ENCODE peak calls at places on chromosomes 7 and 10, in ten cellular contexts. C, H, R, E, V, U, N, J, K and X are unnamed samples.

GRCh38 chr10:110491346-110491745 is 6.4 kb upstream of the DUSP5 start:
- DNase-seq in K (no peak), V (peak; percentile 42), H (no peak), N (no peak), U (no peak), E (no peak), R (no peak), J (no peak), C (no peak), X (no peak)

GRCh38 chr7:132180481-132180880 is 395.8 kb downstream of the PLXNA4 start:
- DNase-seq in E (no peak), R (no peak), N (no peak), V (no peak), K (no peak), C (no peak), J (no peak), U (no peak), H (no peak), X (no peak)

GRCh38 chr7:31741852-31742251 is 54.8 kb downstream of the PPP1R17 start:
- DNase-seq in E (no peak), J (no peak), H (no peak), V (no peak), R (peak; percentile 34), C (no peak), U (no peak), K (no peak), N (no peak), X (no peak)

GRCh38 chr10:5354068-5354467 is 10.7 kb upstream of the UCN3 start:
- DNase-seq in C (no peak), K (no peak), E (no peak), H (peak; percentile 20), R (no peak), N (no peak), J (no peak), V (no peak), U (no peak), X (no peak)

GRCh38 chr10:35124540-35124939 is 2.1 kb upstream of the CREM start:
- DNase-seq in U (no peak), C (no peak), K (no peak), V (no peak), R (peak; percentile 37), H (no peak), J (no peak), E (no peak), N (no peak), X (no peak)

GRCh38 chr7:91310829-91311460 is 46.7 kb downstream of the FZD1 start:
- DNase-seq in R (peak; percentile 34), J (peak; percentile 40), E (peak; percentile 52), N (no peak), K (no peak), H (peak; percentile 60), C (peak; percentile 31), U (no peak), V (peak; percentile 85), X (peak; percentile 17)

GRCh38 chr7:159096736-159097581 is 47.7 kb downstream of the VIPR2 start:
- DNase-seq in K (peak; percentile 33), J (peak; percentile 60), U (no peak), N (no peak), V (no peak), C (no peak), H (no peak), R (no peak), E (no peak), X (no peak)

GRCh38 chr7:157569967-157570366 is 233.2 kb downstream of the DNAJB6 start:
- DNase-seq in C (no peak), R (no peak), U (no peak), H (no peak), K (no peak), V (no peak), J (no peak), E (no peak), N (no peak), X (no peak)

GRCh38 chr10:126561499-126562208 is 108.8 kb downstream of the C10orf90 start:
- DNase-seq in R (no peak), H (peak; percentile 21), V (no peak), C (peak; percentile 25), U (no peak), E (no peak), K (no peak), N (no peak), J (no peak), X (peak; percentile 43)

GRCh38 chr10:126564297-126564888 is 106.1 kb downstream of the C10orf90 start:
- DNase-seq in N (no peak), R (no peak), C (no peak), E (no peak), U (no peak), V (no peak), J (no peak), H (no peak), K (no peak), X (no peak)

GRCh38 chr10:126562209-126562680 is 108.2 kb downstream of the C10orf90 start:
- DNase-seq in R (no peak), C (no peak), K (no peak), J (no peak), U (no peak), H (no peak), E (no peak), N (no peak), V (no peak), X (no peak)

GRCh38 chr10:126565456-126565855 is 105.0 kb downstream of the C10orf90 start:
- DNase-seq in N (no peak), E (no peak), V (no peak), K (no peak), R (no peak), U (no peak), J (no peak), H (no peak), C (peak; percentile 59), X (no peak)

GRCh38 chr10:126563361-126563760 is 107.1 kb downstream of the C10orf90 start:
- DNase-seq in J (no peak), V (no peak), N (no peak), H (no peak), R (no peak), C (no peak), U (no peak), E (no peak), K (no peak), X (no peak)
- H3K4me3 ChIP-seq in J (no peak overlapping the region), V (no peak overlapping the region), N (no peak overlapping the region), H (no peak overlapping the region), R (no peak overlapping the region), C (no peak overlapping the region), U (no peak overlapping the region), E (no peak overlapping the region), K (no peak overlapping the region), X (no peak overlapping the region)

DNA sequence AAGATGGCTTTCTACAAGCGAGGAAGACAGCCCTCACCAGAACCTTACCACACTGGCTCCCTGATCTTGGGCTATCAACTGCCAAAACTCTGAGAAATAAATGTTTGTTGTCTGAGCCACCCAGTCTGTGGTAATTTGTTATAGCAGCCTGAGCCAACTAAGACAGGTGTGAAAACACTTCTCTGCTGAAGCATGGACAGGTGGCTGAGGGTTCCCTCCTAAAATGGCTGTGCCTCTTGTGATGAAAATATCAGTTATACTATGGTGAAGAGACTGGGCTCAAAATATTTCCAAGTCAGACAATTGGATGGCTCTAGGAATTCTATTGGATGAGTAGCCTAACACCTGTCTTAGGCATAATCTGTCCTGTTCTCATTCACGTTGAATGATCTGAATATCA is 78.1 kb downstream of the CDK1 start:
- DNase-seq in C (no peak), U (no peak), H (no peak), J (no peak), E (no peak), N (no peak), K (no peak), V (no peak), R (no peak), X (no peak)
- H3K4me3 ChIP-seq in C (no peak overlapping the region), U (no peak overlapping the region), H (no peak overlapping the region), J (no peak overlapping the region), E (no peak overlapping the region), N (no peak overlapping the region), K (no peak overlapping the region), V (no peak overlapping the region), R (no peak overlapping the region), X (no peak overlapping the region)

GRCh38 chr7:727104-727805 is at the start of gene PRKAR1B:
- DNase-seq in V (no peak), N (no peak), J (no peak), U (peak; percentile 69), C (peak; percentile 19), R (no peak), H (no peak), K (peak; percentile 57), E (no peak), X (peak; percentile 60)

GRCh38 chr7:729154-730000 is 2.3 kb upstream of the PRKAR1B start:
- DNase-seq in H (no peak), N (no peak), U (no peak), K (peak; percentile 39), J (no peak), V (no peak), R (no peak), C (no peak), E (no peak), X (no peak)

GRCh38 chr7:727806-728460 is 852 bp upstream of the PRKAR1B start:
- DNase-seq in K (no peak), U (no peak), V (peak; percentile 54), H (peak; percentile 32), N (no peak), R (no peak), E (peak; percentile 38), J (no peak), C (peak; percentile 16), X (peak; percentile 20)

GRCh38 chr7:726854-727103 is 280 bp downstream of the DNAAF5 start:
- DNase-seq in R (no peak), U (no peak), V (no peak), C (no peak), N (no peak), E (no peak), K (no peak), J (no peak), H (no peak), X (no peak)

DNA sequence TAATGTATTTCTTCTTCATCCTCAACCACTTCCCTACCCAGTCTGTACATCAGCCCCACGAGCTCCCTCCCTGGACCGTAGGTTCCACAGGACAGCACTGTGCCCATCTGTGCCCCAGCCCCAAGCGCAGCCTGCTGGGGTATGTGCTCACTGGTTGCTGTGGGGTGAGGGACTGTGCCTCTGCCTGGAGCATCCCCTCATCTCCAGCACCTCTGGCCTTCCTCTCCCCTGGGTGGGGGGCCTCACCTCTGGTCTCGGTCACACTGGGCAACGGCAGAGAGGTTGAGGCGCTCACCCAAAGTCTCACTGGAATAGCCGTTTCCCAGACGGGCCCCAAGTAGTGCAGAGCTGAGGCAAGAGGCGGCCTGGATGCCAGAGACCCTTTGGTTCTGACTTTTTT is 1.5 kb upstream of the PRKAR1B start:
- DNase-seq in V (no peak), N (no peak), H (no peak), R (no peak), C (no peak), E (no peak), K (peak; percentile 50), U (no peak), J (no peak), X (no peak)
- H3K4me3 ChIP-seq in V (no peak overlapping the region), N (no peak overlapping the region), H (no peak overlapping the region), R (no peak overlapping the region), C (peak overlapping the region; percentile 4), E (no peak overlapping the region), K (no peak overlapping the region), U (no peak overlapping the region), J (no peak overlapping the region), X (no peak overlapping the region)

DNA sequence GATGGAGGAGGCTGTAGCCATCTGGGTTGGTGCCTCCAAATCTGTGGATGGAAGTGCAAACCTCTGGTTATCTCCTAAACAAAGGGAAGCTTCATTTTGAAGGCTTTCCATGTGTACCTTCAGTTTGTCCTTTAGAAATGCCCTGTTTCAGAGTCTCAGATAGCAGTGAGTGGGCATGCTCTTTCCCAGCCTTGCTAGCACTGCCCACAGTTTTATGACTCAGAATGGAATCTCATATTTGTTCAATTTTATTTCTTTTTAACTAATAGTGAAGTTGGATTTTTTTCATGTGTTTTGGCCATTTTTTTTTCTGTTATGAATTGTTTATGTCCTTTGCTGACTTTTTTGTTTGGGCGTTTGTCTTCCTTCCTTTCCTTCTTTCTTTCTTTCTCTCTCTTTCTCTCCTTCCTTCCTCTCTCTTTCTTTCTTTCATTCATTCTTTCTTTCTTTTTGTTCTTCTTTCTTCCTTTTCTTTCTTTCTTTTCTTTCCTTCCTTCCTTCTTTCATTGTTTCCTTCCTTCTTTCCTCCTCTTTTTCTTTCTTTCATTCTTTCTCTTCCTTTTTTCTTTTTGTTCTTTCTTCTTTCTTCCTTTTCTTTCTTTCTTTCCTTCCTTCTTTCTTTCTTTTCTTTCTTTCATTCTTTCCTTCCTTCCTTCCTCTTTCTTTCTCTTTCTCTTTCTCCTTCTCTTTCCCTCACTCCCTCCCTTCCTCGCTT is 25.6 kb downstream of the PRF1 start:
- DNase-seq in N (no peak), K (no peak), H (no peak), C (no peak), V (peak; percentile 22), U (no peak), R (peak; percentile 40), J (no peak), E (peak; percentile 27), X (peak; percentile 61)
- H3K4me3 ChIP-seq in N (no peak overlapping the region), K (no peak overlapping the region), H (no peak overlapping the region), C (no peak overlapping the region), V (no peak overlapping the region), U (no peak overlapping the region), R (no peak overlapping the region), J (no peak overlapping the region), E (no peak overlapping the region), X (no peak overlapping the region)